ENCODE peak calls at places on chromosomes 11 and 22, in eight cellular contexts. One of them, this sample, is unnamed.

GRCh38 chr11:113623114-113623513 is 83.0 kb downstream of the TMPRSS5 start:
- DNase-seq in HFFc6: no peak
- DNase-seq in BJ: no peak
- DNase-seq in CD8-positive, alpha-beta memory T cell: no peak
- DNase-seq in immature natural killer cell: no peak
- DNase-seq in hippocampal formation: no peak
- DNase-seq in pancreas: no peak
- DNase-seq in NCI-H1105 treated with DMSO at 0.1 percent for 48 hours: no peak
- DNase-seq in this sample: no peak

GRCh38 chr11:75126564-75126963 is 24.3 kb upstream of the SLCO2B1 start:
- DNase-seq in HFFc6: no peak
- DNase-seq in BJ: no peak
- DNase-seq in CD8-positive, alpha-beta memory T cell: no peak
- DNase-seq in immature natural killer cell: no peak
- DNase-seq in hippocampal formation: no peak
- DNase-seq in pancreas: no peak
- DNase-seq in NCI-H1105 treated with DMSO at 0.1 percent for 48 hours: no peak
- DNase-seq in this sample: no peak

GRCh38 chr11:58647141-58647699 is 24.8 kb downstream of the CNTF start:
- DNase-seq in HFFc6: no peak
- DNase-seq in BJ: no peak
- DNase-seq in CD8-positive, alpha-beta memory T cell: no peak
- DNase-seq in immature natural killer cell: no peak
- DNase-seq in hippocampal formation: no peak
- DNase-seq in pancreas: no peak
- DNase-seq in NCI-H1105 treated with DMSO at 0.1 percent for 48 hours: no peak
- DNase-seq in this sample: no peak

GRCh38 chr11:126607374-126607773 is 251.9 kb downstream of the ST3GAL4 start:
- DNase-seq in HFFc6: peak; percentile 60
- DNase-seq in BJ: no peak
- DNase-seq in CD8-positive, alpha-beta memory T cell: no peak
- DNase-seq in immature natural killer cell: no peak
- DNase-seq in hippocampal formation: peak; percentile 57
- DNase-seq in pancreas: peak; percentile 76
- DNase-seq in NCI-H1105 treated with DMSO at 0.1 percent for 48 hours: peak; percentile 76
- DNase-seq in this sample: no peak

GRCh38 chr11:66719111-66719872 is 9.7 kb downstream of the SPTBN2 start:
- DNase-seq in HFFc6: no peak
- DNase-seq in BJ: no peak
- DNase-seq in CD8-positive, alpha-beta memory T cell: no peak
- DNase-seq in immature natural killer cell: no peak
- DNase-seq in hippocampal formation: no peak
- DNase-seq in pancreas: no peak
- DNase-seq in NCI-H1105 treated with DMSO at 0.1 percent for 48 hours: no peak
- DNase-seq in this sample: no peak

GRCh38 chr22:42194953-42195352 is 64.3 kb upstream of the CYP2D6 start:
- DNase-seq in HFFc6: no peak
- DNase-seq in BJ: no peak
- DNase-seq in CD8-positive, alpha-beta memory T cell: no peak
- DNase-seq in immature natural killer cell: no peak
- DNase-seq in hippocampal formation: no peak
- DNase-seq in pancreas: no peak
- DNase-seq in NCI-H1105 treated with DMSO at 0.1 percent for 48 hours: no peak
- DNase-seq in this sample: no peak

GRCh38 chr11:50098186-50098725 is 65.6 kb downstream of the OR4C45 start:
- DNase-seq in HFFc6: no peak
- DNase-seq in BJ: no peak
- DNase-seq in CD8-positive, alpha-beta memory T cell: no peak
- DNase-seq in immature natural killer cell: no peak
- DNase-seq in hippocampal formation: no peak
- DNase-seq in pancreas: no peak
- DNase-seq in NCI-H1105 treated with DMSO at 0.1 percent for 48 hours: no peak
- DNase-seq in this sample: no peak

GRCh38 chr11:65903068-65903481 is 2.9 kb upstream of the FOSL1 start:
- DNase-seq in HFFc6: peak; percentile 93
- DNase-seq in BJ: peak; percentile 68
- DNase-seq in CD8-positive, alpha-beta memory T cell: no peak
- DNase-seq in immature natural killer cell: no peak
- DNase-seq in hippocampal formation: no peak
- DNase-seq in pancreas: no peak
- DNase-seq in NCI-H1105 treated with DMSO at 0.1 percent for 48 hours: no peak
- DNase-seq in this sample: no peak

GRCh38 chr11:13054278-13054677 is 45.2 kb downstream of the RASSF10 start:
- DNase-seq in HFFc6: no peak
- DNase-seq in BJ: no peak
- DNase-seq in CD8-positive, alpha-beta memory T cell: no peak
- DNase-seq in immature natural killer cell: no peak
- DNase-seq in hippocampal formation: no peak
- DNase-seq in pancreas: no peak
- DNase-seq in NCI-H1105 treated with DMSO at 0.1 percent for 48 hours: no peak
- DNase-seq in this sample: no peak

GRCh38 chr11:116895053-116895757 is 57.8 kb upstream of the APOA1 start:
- DNase-seq in HFFc6: no peak
- DNase-seq in BJ: no peak
- DNase-seq in CD8-positive, alpha-beta memory T cell: no peak
- DNase-seq in immature natural killer cell: no peak
- DNase-seq in hippocampal formation: no peak
- DNase-seq in pancreas: no peak
- DNase-seq in NCI-H1105 treated with DMSO at 0.1 percent for 48 hours: no peak
- DNase-seq in this sample: no peak

GRCh38 chr11:128453444-128454336 is 133.7 kb downstream of the ETS1 start:
- DNase-seq in HFFc6: peak; percentile 95
- DNase-seq in BJ: peak; percentile 95
- DNase-seq in CD8-positive, alpha-beta memory T cell: no peak
- DNase-seq in immature natural killer cell: no peak
- DNase-seq in hippocampal formation: no peak
- DNase-seq in pancreas: peak; percentile 48
- DNase-seq in NCI-H1105 treated with DMSO at 0.1 percent for 48 hours: no peak
- DNase-seq in this sample: no peak

GRCh38 chr22:30159561-30160353 is 79.5 kb downstream of the HORMAD2 start:
- DNase-seq in HFFc6: peak; percentile 22
- DNase-seq in BJ: peak; percentile 7
- DNase-seq in CD8-positive, alpha-beta memory T cell: no peak
- DNase-seq in immature natural killer cell: no peak
- DNase-seq in hippocampal formation: no peak
- DNase-seq in pancreas: peak; percentile 13
- DNase-seq in NCI-H1105 treated with DMSO at 0.1 percent for 48 hours: no peak
- DNase-seq in this sample: no peak

GRCh38 chr11:2775626-2776350 is 76.0 kb upstream of the KCNQ1OT1 start:
- DNase-seq in HFFc6: no peak
- DNase-seq in BJ: no peak
- DNase-seq in CD8-positive, alpha-beta memory T cell: no peak
- DNase-seq in immature natural killer cell: no peak
- DNase-seq in hippocampal formation: no peak
- DNase-seq in pancreas: peak; percentile 5
- DNase-seq in NCI-H1105 treated with DMSO at 0.1 percent for 48 hours: no peak
- DNase-seq in this sample: no peak

GRCh38 chr11:91133361-91133760 is 910.5 kb upstream of the CHORDC1 start:
- DNase-seq in HFFc6: no peak
- DNase-seq in BJ: no peak
- DNase-seq in CD8-positive, alpha-beta memory T cell: no peak
- DNase-seq in immature natural killer cell: no peak
- DNase-seq in hippocampal formation: no peak
- DNase-seq in pancreas: no peak
- DNase-seq in NCI-H1105 treated with DMSO at 0.1 percent for 48 hours: no peak
- DNase-seq in this sample: no peak

GRCh38 chr11:94731921-94732601 is 36.1 kb upstream of the AMOTL1 start:
- DNase-seq in HFFc6: peak; percentile 92
- DNase-seq in BJ: peak; percentile 75
- DNase-seq in CD8-positive, alpha-beta memory T cell: no peak
- DNase-seq in immature natural killer cell: no peak
- DNase-seq in hippocampal formation: no peak
- DNase-seq in pancreas: no peak
- DNase-seq in NCI-H1105 treated with DMSO at 0.1 percent for 48 hours: no peak
- DNase-seq in this sample: no peak

GRCh38 chr22:24752091-24752623 is 22.4 kb downstream of the PIWIL3 start:
- DNase-seq in HFFc6: no peak
- DNase-seq in BJ: no peak
- DNase-seq in CD8-positive, alpha-beta memory T cell: no peak
- DNase-seq in immature natural killer cell: no peak
- DNase-seq in hippocampal formation: no peak
- DNase-seq in pancreas: no peak
- DNase-seq in NCI-H1105 treated with DMSO at 0.1 percent for 48 hours: no peak
- DNase-seq in this sample: no peak

GRCh38 chr11:73632996-73633395 is 13.4 kb upstream of the PLEKHB1 start:
- DNase-seq in HFFc6: no peak
- DNase-seq in BJ: no peak
- DNase-seq in CD8-positive, alpha-beta memory T cell: no peak
- DNase-seq in immature natural killer cell: no peak
- DNase-seq in hippocampal formation: no peak
- DNase-seq in pancreas: no peak
- DNase-seq in NCI-H1105 treated with DMSO at 0.1 percent for 48 hours: no peak
- DNase-seq in this sample: no peak

GRCh38 chr22:37566329-37566837 is 6.1 kb downstream of the CDC42EP1 start:
- DNase-seq in HFFc6: no peak
- DNase-seq in BJ: no peak
- DNase-seq in CD8-positive, alpha-beta memory T cell: peak; percentile 41
- DNase-seq in immature natural killer cell: peak; percentile 76
- DNase-seq in hippocampal formation: peak; percentile 38
- DNase-seq in pancreas: peak; percentile 45
- DNase-seq in NCI-H1105 treated with DMSO at 0.1 percent for 48 hours: no peak
- DNase-seq in this sample: peak; percentile 40

GRCh38 chr11:132858203-132858602 is 674.1 kb downstream of the OPCML start:
- DNase-seq in HFFc6: peak; percentile 16
- DNase-seq in BJ: no peak
- DNase-seq in CD8-positive, alpha-beta memory T cell: no peak
- DNase-seq in immature natural killer cell: no peak
- DNase-seq in hippocampal formation: no peak
- DNase-seq in pancreas: no peak
- DNase-seq in NCI-H1105 treated with DMSO at 0.1 percent for 48 hours: no peak
- DNase-seq in this sample: no peak

GRCh38 chr22:49349181-49349835 is 478.4 kb downstream of the BRD1 start:
- DNase-seq in HFFc6: no peak
- DNase-seq in BJ: no peak
- DNase-seq in CD8-positive, alpha-beta memory T cell: no peak
- DNase-seq in immature natural killer cell: no peak
- DNase-seq in hippocampal formation: no peak
- DNase-seq in pancreas: no peak
- DNase-seq in NCI-H1105 treated with DMSO at 0.1 percent for 48 hours: no peak
- DNase-seq in this sample: no peak

GRCh38 chr11:85062626-85063025 is 564.5 kb downstream of the DLG2 start:
- DNase-seq in HFFc6: no peak
- DNase-seq in BJ: no peak
- DNase-seq in CD8-positive, alpha-beta memory T cell: no peak
- DNase-seq in immature natural killer cell: no peak
- DNase-seq in hippocampal formation: no peak
- DNase-seq in pancreas: no peak
- DNase-seq in NCI-H1105 treated with DMSO at 0.1 percent for 48 hours: no peak
- DNase-seq in this sample: no peak

GRCh38 chr11:104991994-104992393 is 23.6 kb upstream of the CASP4 start:
- DNase-seq in HFFc6: no peak
- DNase-seq in BJ: no peak
- DNase-seq in CD8-positive, alpha-beta memory T cell: no peak
- DNase-seq in immature natural killer cell: no peak
- DNase-seq in hippocampal formation: no peak
- DNase-seq in pancreas: no peak
- DNase-seq in NCI-H1105 treated with DMSO at 0.1 percent for 48 hours: no peak
- DNase-seq in this sample: no peak

GRCh38 chr11:96614101-96614500 is 224.3 kb downstream of the JRKL start:
- DNase-seq in HFFc6: no peak
- DNase-seq in BJ: no peak
- DNase-seq in CD8-positive, alpha-beta memory T cell: no peak
- DNase-seq in immature natural killer cell: no peak
- DNase-seq in hippocampal formation: no peak
- DNase-seq in pancreas: no peak
- DNase-seq in NCI-H1105 treated with DMSO at 0.1 percent for 48 hours: no peak
- DNase-seq in this sample: no peak

GRCh38 chr11:10784229-10785145 is 24.2 kb downstream of the EIF4G2 start:
- DNase-seq in HFFc6: no peak
- DNase-seq in BJ: no peak
- DNase-seq in CD8-positive, alpha-beta memory T cell: no peak
- DNase-seq in immature natural killer cell: no peak
- DNase-seq in hippocampal formation: no peak
- DNase-seq in pancreas: no peak
- DNase-seq in NCI-H1105 treated with DMSO at 0.1 percent for 48 hours: peak; percentile 87
- DNase-seq in this sample: no peak

GRCh38 chr22:36201630-36202312 is at the start of gene APOL4:
- DNase-seq in HFFc6: no peak
- DNase-seq in BJ: no peak
- DNase-seq in CD8-positive, alpha-beta memory T cell: no peak
- DNase-seq in immature natural killer cell: no peak
- DNase-seq in hippocampal formation: peak; percentile 43
- DNase-seq in pancreas: peak; percentile 69
- DNase-seq in NCI-H1105 treated with DMSO at 0.1 percent for 48 hours: peak; percentile 6
- DNase-seq in this sample: no peak

GRCh38 chr22:45859231-45860161 is 117.5 kb downstream of the WNT7B start:
- DNase-seq in HFFc6: no peak
- DNase-seq in BJ: no peak
- DNase-seq in CD8-positive, alpha-beta memory T cell: no peak
- DNase-seq in immature natural killer cell: no peak
- DNase-seq in hippocampal formation: no peak
- DNase-seq in pancreas: no peak
- DNase-seq in NCI-H1105 treated with DMSO at 0.1 percent for 48 hours: no peak
- DNase-seq in this sample: no peak

GRCh38 chr11:75028321-75029097 is 39.8 kb downstream of the NEU3 start:
- DNase-seq in HFFc6: no peak
- DNase-seq in BJ: no peak
- DNase-seq in CD8-positive, alpha-beta memory T cell: no peak
- DNase-seq in immature natural killer cell: no peak
- DNase-seq in hippocampal formation: no peak
- DNase-seq in pancreas: no peak
- DNase-seq in NCI-H1105 treated with DMSO at 0.1 percent for 48 hours: no peak
- DNase-seq in this sample: no peak

GRCh38 chr22:27750866-27751265 is 50.7 kb downstream of the MN1 start:
- DNase-seq in HFFc6: no peak
- DNase-seq in BJ: no peak
- DNase-seq in CD8-positive, alpha-beta memory T cell: no peak
- DNase-seq in immature natural killer cell: no peak
- DNase-seq in hippocampal formation: no peak
- DNase-seq in pancreas: no peak
- DNase-seq in NCI-H1105 treated with DMSO at 0.1 percent for 48 hours: no peak
- DNase-seq in this sample: no peak

GRCh38 chr11:57327721-57328120 is 3.0 kb upstream of the TNKS1BP1 start:
- DNase-seq in HFFc6: no peak
- DNase-seq in BJ: no peak
- DNase-seq in CD8-positive, alpha-beta memory T cell: no peak
- DNase-seq in immature natural killer cell: no peak
- DNase-seq in hippocampal formation: no peak
- DNase-seq in pancreas: no peak
- DNase-seq in NCI-H1105 treated with DMSO at 0.1 percent for 48 hours: no peak
- DNase-seq in this sample: no peak

GRCh38 chr11:36453678-36454077 is 56.4 kb downstream of the TRAF6 start:
- DNase-seq in HFFc6: no peak
- DNase-seq in BJ: no peak
- DNase-seq in CD8-positive, alpha-beta memory T cell: no peak
- DNase-seq in immature natural killer cell: no peak
- DNase-seq in hippocampal formation: no peak
- DNase-seq in pancreas: no peak
- DNase-seq in NCI-H1105 treated with DMSO at 0.1 percent for 48 hours: no peak
- DNase-seq in this sample: no peak

GRCh38 chr11:95698939-95699562 is 90.5 kb downstream of the FAM76B start:
- DNase-seq in HFFc6: no peak
- DNase-seq in BJ: no peak
- DNase-seq in CD8-positive, alpha-beta memory T cell: no peak
- DNase-seq in immature natural killer cell: no peak
- DNase-seq in hippocampal formation: no peak
- DNase-seq in pancreas: no peak
- DNase-seq in NCI-H1105 treated with DMSO at 0.1 percent for 48 hours: no peak
- DNase-seq in this sample: no peak

GRCh38 chr11:12733091-12733490 is 58.9 kb downstream of the TEAD1 start:
- DNase-seq in HFFc6: no peak
- DNase-seq in BJ: no peak
- DNase-seq in CD8-positive, alpha-beta memory T cell: no peak
- DNase-seq in immature natural killer cell: no peak
- DNase-seq in hippocampal formation: no peak
- DNase-seq in pancreas: no peak
- DNase-seq in NCI-H1105 treated with DMSO at 0.1 percent for 48 hours: no peak
- DNase-seq in this sample: no peak

GRCh38 chr11:58578136-58578634 is 678 bp upstream of the ZFP91 start:
- DNase-seq in HFFc6: peak; percentile 99
- DNase-seq in BJ: peak; percentile 97
- DNase-seq in CD8-positive, alpha-beta memory T cell: peak; percentile 89
- DNase-seq in immature natural killer cell: peak; percentile 96
- DNase-seq in hippocampal formation: peak; percentile 92
- DNase-seq in pancreas: peak; percentile 96
- DNase-seq in NCI-H1105 treated with DMSO at 0.1 percent for 48 hours: peak; percentile 99
- DNase-seq in this sample: peak; percentile 97

GRCh38 chr11:9208726-9209501 is 56.2 kb downstream of the DENND5A start:
- DNase-seq in HFFc6: no peak
- DNase-seq in BJ: no peak
- DNase-seq in CD8-positive, alpha-beta memory T cell: no peak
- DNase-seq in immature natural killer cell: no peak
- DNase-seq in hippocampal formation: no peak
- DNase-seq in pancreas: no peak
- DNase-seq in NCI-H1105 treated with DMSO at 0.1 percent for 48 hours: no peak
- DNase-seq in this sample: no peak

This sample was measured in central memory CD4-positive, alpha-beta T cell.